ENCODE peak calls at places on chromosomes 7 and 10, in nine cellular contexts. H is OCI-LY7, J is fibroblast of villous mesenchyme, A is ovary, X is cardiac muscle cell, Z is A549, F is stomach, D is DND-41, I is BJ. S is an unnamed sample.
A peak's percentile ranks its signal among the peaks of the same experiment; 100 is the strongest.

GRCh38 chr7:130913721-130914588 is 179.9 kb upstream of the KLF14 start:
- DNase-seq in H (no peak), A (no peak), J (no peak), X (no peak), F (no peak), Z (no peak), I (no peak), D (no peak), S (no peak)

GRCh38 chr7:7563269-7563668 is 3.4 kb upstream of the MIOS start:
- DNase-seq in D (no peak), A (no peak), Z (no peak), J (no peak), H (no peak), I (no peak), X (no peak), F (no peak), S (no peak)

GRCh38 chr7:25073451-25073850 is 51.6 kb downstream of the CYCS start:
- DNase-seq in F (no peak), J (peak; percentile 59), H (peak; percentile 7), Z (no peak), X (peak; percentile 23), I (peak; percentile 81), A (peak; percentile 68), D (no peak), S (no peak)

GRCh38 chr7:16754869-16755317 is 1.3 kb downstream of the TSPAN13 start:
- DNase-seq in Z (no peak), D (no peak), J (peak; percentile 18), A (no peak), H (no peak), I (no peak), F (no peak), X (no peak), S (no peak)

GRCh38 chr7:143882611-143883078 is 19.3 kb downstream of the TCAF1 start:
- DNase-seq in J (peak; percentile 51), D (no peak), Z (no peak), H (no peak), A (peak; percentile 82), I (no peak), X (peak; percentile 85), F (peak; percentile 39), S (no peak)

GRCh38 chr7:103915958-103916357 is 73.5 kb downstream of the RELN start:
- DNase-seq in F (no peak), I (no peak), A (no peak), D (no peak), X (no peak), Z (no peak), J (peak; percentile 6), H (no peak), S (peak; percentile 21)

GRCh38 chr10:74176380-74177139 is 25.5 kb downstream of the ADK start:
- DNase-seq in I (peak; percentile 75), X (peak; percentile 92), A (peak; percentile 86), F (peak; percentile 97), Z (peak; percentile 96), H (peak; percentile 91), J (peak; percentile 94), D (peak; percentile 97), S (peak; percentile 75)

GRCh38 chr7:157132796-157133195 is 5.9 kb upstream of the UBE3C start:
- DNase-seq in Z (no peak), H (no peak), F (no peak), A (no peak), D (no peak), X (no peak), J (no peak), I (no peak), S (no peak)

GRCh38 chr10:50316695-50317648 is 65.7 kb upstream of the ASAH2 start:
- DNase-seq in J (peak; percentile 14), D (no peak), A (no peak), H (peak; percentile 8), Z (no peak), I (no peak), X (no peak), F (no peak), S (no peak)

GRCh38 chr7:74633451-74633921 is 24.0 kb upstream of the GTF2I start:
- DNase-seq in I (no peak), X (no peak), A (no peak), H (no peak), D (no peak), Z (no peak), F (peak; percentile 49), J (no peak), S (no peak)

GRCh38 chr10:79079490-79080355 is 11.0 kb downstream of the ZMIZ1 start:
- DNase-seq in F (no peak), J (peak; percentile 75), H (no peak), D (no peak), I (no peak), Z (peak; percentile 63), A (no peak), X (no peak), S (no peak)

GRCh38 chr10:113681533-113682470 is 2.1 kb downstream of the CASP7 start:
- DNase-seq in A (no peak), I (no peak), D (no peak), Z (no peak), H (no peak), X (no peak), F (no peak), J (no peak), S (no peak)

GRCh38 chr10:92267343-92267742 is 23.5 kb downstream of the CPEB3 start:
- DNase-seq in Z (no peak), J (peak; percentile 4), H (no peak), A (no peak), D (no peak), F (no peak), X (peak; percentile 22), I (no peak), S (no peak)

GRCh38 chr7:105261689-105262088 is 127.0 kb downstream of the SRPK2 start:
- DNase-seq in Z (peak; percentile 9), X (no peak), I (no peak), H (no peak), A (no peak), D (no peak), J (peak; percentile 28), F (no peak), S (no peak)

GRCh38 chr7:148856891-148857290 is 27.2 kb downstream of the EZH2 start:
- DNase-seq in A (no peak), H (no peak), D (no peak), I (no peak), F (no peak), X (no peak), Z (no peak), J (peak; percentile 22), S (no peak)

GRCh38 chr10:131418686-131419085 is 107.2 kb upstream of the TCERG1L start:
- DNase-seq in A (no peak), H (no peak), D (no peak), Z (no peak), I (no peak), F (no peak), J (no peak), X (no peak), S (no peak)

GRCh38 chr7:1997537-1998076 is 235.1 kb downstream of the MAD1L1 start:
- DNase-seq in X (no peak), J (no peak), D (no peak), F (no peak), H (no peak), A (no peak), I (no peak), Z (no peak), S (no peak)

DNA sequence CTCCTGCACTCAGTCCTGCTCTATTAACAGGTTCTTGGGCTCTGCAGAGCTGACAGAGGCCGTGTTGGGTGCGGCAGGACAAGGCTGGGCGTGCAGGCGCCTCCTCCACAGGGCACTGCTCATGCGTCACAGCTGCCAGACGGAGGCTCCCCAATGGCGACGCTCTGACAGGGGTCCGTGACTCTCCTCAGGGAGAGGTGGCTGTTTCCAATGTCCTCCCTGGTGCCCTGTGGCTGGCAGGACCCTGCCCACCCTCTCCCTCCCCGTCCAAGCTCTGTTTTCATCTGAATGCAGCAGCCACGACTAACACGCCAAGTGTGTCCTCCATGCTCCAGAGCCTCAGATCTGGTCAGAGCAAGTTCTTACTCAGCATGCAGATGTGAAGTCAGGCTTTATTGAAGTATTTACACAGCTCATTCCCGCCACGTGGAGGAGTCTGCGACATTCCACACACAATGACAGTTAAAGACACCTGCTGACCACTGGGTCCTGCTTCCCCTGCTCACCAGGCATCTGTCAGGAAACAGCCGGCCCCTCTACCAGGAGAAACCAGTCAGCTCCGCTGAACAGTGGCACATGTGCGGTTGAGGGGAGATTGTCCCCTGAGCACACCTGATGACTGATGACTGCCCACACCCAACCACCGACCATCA is 116.7 kb downstream of the VIPR2 start:
- DNase-seq in I (no peak), Z (no peak), J (peak; percentile 16), A (peak; percentile 24), D (no peak), X (no peak), H (no peak), F (peak; percentile 64), S (no peak)
- H3K4me3 ChIP-seq in I (no peak overlapping the region), Z (no peak overlapping the region), J (no peak overlapping the region), A (no peak overlapping the region), D (no peak overlapping the region), X (no peak overlapping the region), H (no peak overlapping the region), F (no peak overlapping the region), S (peak overlapping the region; percentile 33)

GRCh38 chr10:86387221-86387794 is 20.7 kb upstream of the GRID1 start:
- DNase-seq in Z (no peak), A (no peak), I (no peak), J (no peak), D (no peak), H (no peak), X (no peak), F (no peak), S (no peak)
- TF ChIP-seq CTCF in Z (no peak), A (no peak), I (peak; percentile 5), J (peak; percentile 9), D (peak; percentile 9), H (peak; percentile 58), X (peak; percentile 6), F (no peak), S (no peak)

GRCh38 chr7:46581276-46581675 is 660.2 kb upstream of the IGFBP3 start:
- DNase-seq in I (no peak), Z (no peak), J (no peak), A (no peak), D (no peak), X (no peak), F (no peak), H (no peak), S (no peak)
- H3K4me3 ChIP-seq in I (no peak overlapping the region), Z (no peak overlapping the region), J (no peak overlapping the region), A (no peak overlapping the region), D (no peak overlapping the region), X (no peak overlapping the region), F (no peak overlapping the region), H (no peak overlapping the region), S (no peak overlapping the region)

GRCh38 chr10:106863549-106863948 is 301.0 kb downstream of the SORCS1 start:
- DNase-seq in F (no peak), X (peak; percentile 31), D (no peak), I (no peak), H (no peak), J (no peak), Z (no peak), A (no peak), S (no peak)
- TF ChIP-seq CTCF in F (no peak), X (no peak), D (no peak), I (no peak), H (no peak), J (no peak), Z (no peak), A (no peak), S (no peak)

DNA sequence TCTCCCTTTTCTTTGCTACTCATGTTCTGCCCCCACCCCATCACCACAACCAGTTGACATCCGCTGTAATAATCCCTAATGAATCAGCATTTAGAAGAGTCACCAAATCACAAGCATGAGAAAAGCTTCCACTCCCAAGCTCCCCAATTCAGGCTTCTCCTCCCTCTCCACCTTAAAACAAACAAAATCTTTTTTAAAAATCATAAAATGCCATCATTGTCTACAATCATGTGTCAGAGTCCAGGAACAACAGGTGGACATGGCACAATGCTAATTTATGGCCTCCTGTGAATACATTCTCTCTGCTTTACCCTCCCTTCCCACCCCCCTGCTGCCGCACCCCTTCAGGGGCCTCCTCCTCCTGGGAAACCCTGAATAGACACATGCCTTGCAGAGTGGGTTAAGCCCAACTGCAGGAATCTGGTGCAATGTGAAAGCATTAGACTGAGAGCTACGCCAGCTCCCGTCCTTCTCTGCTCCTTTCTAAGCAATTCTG is 3.7 kb downstream of the LRRC4 start:
- DNase-seq in I (no peak), A (no peak), H (no peak), D (no peak), Z (no peak), J (no peak), F (no peak), X (no peak), S (no peak)
- H3K4me3 ChIP-seq in I (no peak overlapping the region), A (no peak overlapping the region), H (no peak overlapping the region), D (no peak overlapping the region), Z (no peak overlapping the region), J (no peak overlapping the region), F (no peak overlapping the region), X (peak overlapping the region; percentile 14), S (no peak overlapping the region)

S was measured in kidney epithelial cell.